ENCODE peak calls at places on chromosomes 13 and 19, in five cellular contexts. I is HepG2, B is HCT116, R is K562, N is HEK293T. T is an unnamed sample.

GRCh38 chr13:110759710-110760109 is 46.2 kb downstream of the ING1 start:
- DNase-seq in N (no peak), I (no peak), B (no peak), R (no peak), T (no peak)

GRCh38 chr19:33887891-33888290 is 91.2 kb downstream of the KCTD15 start:
- DNase-seq in B (no peak), N (no peak), R (no peak), I (no peak), T (no peak)

GRCh38 chr19:29836409-29836825 is 24.6 kb downstream of the CCNE1 start:
- DNase-seq in B (no peak), R (no peak), N (no peak), I (no peak), T (no peak)

GRCh38 chr13:106083620-106084350 is 451.7 kb downstream of the EFNB2 start:
- DNase-seq in N (no peak), B (peak), R (peak), I (peak), T (peak)

GRCh38 chr13:35789335-35790166 is 313.1 kb upstream of the MAB21L1 start:
- DNase-seq in B (peak), I (peak), N (peak), R (peak), T (no peak)

GRCh38 chr19:23404676-23405075 is 9.4 kb upstream of the ZNF91 start:
- DNase-seq in I (no peak), R (no peak), B (no peak), N (no peak), T (no peak)

GRCh38 chr13:42478531-42479156 is 95.3 kb upstream of the TNFSF11 start:
- DNase-seq in B (peak), N (peak), I (no peak), R (no peak), T (no peak)

GRCh38 chr13:102236341-102236740 is 165.5 kb downstream of the FGF14 start:
- DNase-seq in R (no peak), B (no peak), N (no peak), I (peak), T (no peak)

GRCh38 chr13:102680842-102681725 is 13.8 kb downstream of the METTL21C start:
- DNase-seq in N (no peak), R (no peak), B (no peak), I (no peak), T (no peak)

GRCh38 chr19:1767464-1767933 is 14.2 kb downstream of the ONECUT3 start:
- DNase-seq in I (no peak), N (peak), R (peak), B (no peak), T (peak)

GRCh38 chr19:14544977-14545715 is 15.8 kb downstream of the TECR start:
- DNase-seq in I (no peak), N (no peak), B (no peak), R (no peak), T (no peak)

GRCh38 chr19:54152878-54153524 is 6.5 kb downstream of the LENG1 start:
- DNase-seq in N (no peak), B (no peak), I (no peak), R (no peak), T (no peak)

GRCh38 chr19:16957151-16957662 is 68.4 kb downstream of the F2RL3 start:
- DNase-seq in R (no peak), B (no peak), N (no peak), I (no peak), T (no peak)

GRCh38 chr13:40660270-40660669 is 6.2 kb downstream of the FOXO1 start:
- DNase-seq in B (no peak), R (no peak), N (no peak), I (no peak), T (no peak)
- TF ChIP-seq SP1 in B (no peak), R (no peak), N (no peak), I (no peak), T (no peak)

GRCh38 chr19:51078104-51078503 is 4.6 kb downstream of the KLK14 start:
- DNase-seq in B (no peak), R (no peak), N (no peak), I (no peak), T (no peak)

GRCh38 chr19:51081476-51081875 is 1.2 kb downstream of the KLK14 start:
- DNase-seq in B (no peak), N (no peak), R (no peak), I (no peak), T (no peak)

GRCh38 chr19:51078731-51079130 is 4.0 kb downstream of the KLK14 start:
- DNase-seq in B (no peak), R (no peak), I (no peak), N (no peak), T (no peak)

GRCh38 chr19:51076602-51077213 is 6.0 kb downstream of the KLK14 start:
- DNase-seq in N (no peak), R (no peak), B (no peak), I (no peak), T (no peak)

DNA sequence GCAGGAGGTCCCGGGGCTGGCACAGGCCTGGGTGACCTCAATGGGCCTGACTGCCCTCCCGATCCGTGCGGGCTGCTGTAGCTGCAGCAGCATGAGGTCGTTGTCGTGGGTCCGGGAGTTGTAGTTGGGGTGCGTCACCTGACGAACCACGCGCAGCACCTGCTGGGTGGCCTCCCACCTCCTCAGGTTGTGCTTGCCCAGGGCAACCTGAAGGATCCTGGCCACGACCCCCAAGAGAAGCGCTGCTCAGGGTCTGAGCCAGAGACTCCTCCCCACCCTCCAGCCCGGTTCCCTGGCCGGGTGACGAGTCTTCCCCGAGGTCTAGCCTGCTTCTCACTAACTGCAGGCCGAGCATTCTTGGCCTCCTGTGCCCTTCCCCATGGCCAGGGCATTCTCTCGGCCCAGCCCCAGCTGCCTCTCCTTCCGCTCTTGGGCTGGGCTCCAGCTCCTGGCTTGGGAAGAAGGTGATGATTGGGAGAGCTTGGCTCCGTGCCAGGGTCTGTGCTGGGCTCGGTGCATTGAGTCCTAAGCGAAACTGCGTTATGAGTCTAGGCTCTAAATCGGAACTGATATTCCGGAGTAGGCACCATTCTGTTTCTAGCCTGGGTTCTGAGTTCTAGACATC is 3.1 kb downstream of the KLK14 start:
- DNase-seq in I (no peak), N (no peak), R (no peak), B (no peak), T (no peak)
- TF ChIP-seq SP1 in I (no peak), N (no peak), R (no peak), B (no peak), T (no peak)

DNA sequence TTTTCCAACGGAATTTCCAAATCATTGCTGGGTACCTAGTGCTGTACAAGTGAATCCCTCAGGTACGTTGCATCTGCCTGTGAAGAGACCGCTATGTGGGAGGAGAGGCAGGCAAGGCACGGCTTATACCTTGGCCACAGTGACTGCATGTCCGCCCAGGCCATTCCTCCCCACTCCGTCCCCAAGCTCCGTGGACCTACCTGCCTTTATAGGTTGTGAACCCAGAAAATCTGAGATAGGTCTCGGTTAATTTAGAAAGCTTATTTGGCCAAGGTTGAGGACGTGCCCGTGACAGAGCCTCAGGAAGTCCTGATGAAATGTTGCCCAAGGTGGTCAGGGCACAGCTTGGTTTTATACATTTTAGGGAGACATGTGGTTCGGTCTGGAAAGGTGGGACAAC is 218.5 kb upstream of the TSHZ3 start:
- DNase-seq in B (no peak), R (no peak), N (no peak), I (no peak), T (no peak)
- TF ChIP-seq SP1 in B (no peak), R (no peak), N (no peak), I (no peak), T (no peak)

GRCh38 chr13:26026211-26026610 is 25.6 kb downstream of the SHISA2 start:
- DNase-seq in B (no peak), I (no peak), R (no peak), N (no peak), T (no peak)

GRCh38 chr13:26025196-26025595 is 26.6 kb downstream of the SHISA2 start:
- DNase-seq in R (no peak), N (no peak), B (no peak), I (no peak), T (peak)

GRCh38 chr13:26025771-26026170 is 26.0 kb downstream of the SHISA2 start:
- DNase-seq in R (no peak), N (no peak), B (no peak), I (no peak), T (no peak)

GRCh38 chr13:26022538-26023292 is 29.1 kb downstream of the SHISA2 start:
- DNase-seq in R (no peak), B (no peak), I (no peak), N (peak), T (no peak)

GRCh38 chr13:26024558-26024957 is 27.3 kb downstream of the SHISA2 start:
- DNase-seq in I (no peak), N (no peak), B (no peak), R (no peak), T (no peak)
- TF ChIP-seq SP1 in I (no peak), N (no peak), B (no peak), R (no peak), T (no peak)

GRCh38 chr19:10431943-10432735 is 11.8 kb downstream of the PDE4A start:
- DNase-seq in I (no peak), R (peak), N (no peak), B (no peak), T (peak)
- TF ChIP-seq SP1 in I (no peak), R (no peak), N (no peak), B (no peak), T (peak)

DNA sequence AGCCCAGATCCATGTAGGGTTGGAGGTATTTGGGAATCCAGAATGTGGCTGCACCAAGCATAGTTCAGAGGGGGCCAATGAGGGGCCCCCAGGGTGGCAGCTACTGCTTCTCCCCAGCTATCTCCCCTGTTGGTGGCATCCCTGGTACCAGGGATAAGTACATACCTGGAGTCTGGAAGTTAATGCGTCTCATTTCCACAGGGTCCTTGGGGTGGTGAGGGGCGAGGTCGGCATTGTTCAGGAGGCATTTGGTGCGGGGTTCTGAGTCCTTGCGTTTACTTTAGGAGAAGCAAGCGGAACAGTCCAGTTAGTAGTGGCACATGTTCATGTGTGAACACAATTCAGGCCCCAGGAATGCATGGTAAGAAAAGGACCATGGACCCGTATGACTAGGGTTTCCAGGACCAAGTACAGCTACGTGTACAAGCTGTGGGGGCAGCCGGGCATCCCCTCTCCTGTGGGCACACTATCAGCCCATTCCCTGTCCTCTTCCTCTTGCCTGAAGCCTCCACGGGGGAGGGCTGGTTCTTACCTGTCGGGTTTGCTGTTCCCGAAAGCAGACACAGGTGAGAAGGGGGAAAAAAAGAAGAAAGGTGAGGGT is 122.3 kb downstream of the PTPRS start:
- DNase-seq in B (no peak), N (no peak), I (no peak), R (no peak), T (no peak)
- TF ChIP-seq SP1 in B (no peak), N (no peak), I (no peak), R (no peak), T (no peak)

DNA sequence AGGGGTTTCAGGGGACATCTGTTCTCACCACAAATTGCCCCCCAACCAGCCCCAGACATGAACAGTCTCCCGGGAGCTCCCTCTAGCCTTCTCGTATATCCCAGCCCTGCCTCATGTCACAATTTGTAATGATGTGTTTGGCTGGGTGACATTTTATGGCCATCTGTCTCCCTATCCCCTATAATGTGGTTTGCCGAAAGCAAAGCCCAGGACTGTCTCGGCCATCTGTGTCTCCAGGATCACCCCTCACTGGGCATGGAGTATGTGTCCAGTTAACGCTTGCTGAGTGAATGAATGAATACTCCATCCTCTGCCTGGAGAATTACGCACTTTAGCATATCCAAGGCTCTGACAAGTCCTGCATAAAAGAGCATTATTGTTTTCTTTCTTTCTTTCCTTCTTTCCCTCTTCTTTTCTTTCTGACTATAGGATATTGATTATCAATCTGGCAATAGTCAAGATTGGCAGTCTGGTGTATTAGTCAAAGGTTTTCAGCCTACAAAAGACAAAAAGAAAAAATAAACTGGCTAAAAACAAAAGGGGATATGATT is 15.1 kb downstream of the HPN start:
- DNase-seq in I (no peak), R (no peak), B (no peak), N (no peak), T (no peak)
- TF ChIP-seq SP1 in I (no peak), R (no peak), B (no peak), N (no peak), T (no peak)

GRCh38 chr19:18308051-18308947 is 14.6 kb downstream of the LSM4 start:
- DNase-seq in R (no peak), B (no peak), I (no peak), N (no peak), T (no peak)
- TF ChIP-seq SP1 in R (no peak), B (no peak), I (no peak), N (no peak), T (no peak)

GRCh38 chr19:30857388-30857787 is 485.2 kb downstream of the ZNF536 start:
- DNase-seq in B (no peak), N (no peak), I (no peak), R (no peak), T (peak)

GRCh38 chr19:30855475-30855874 is 483.3 kb downstream of the ZNF536 start:
- DNase-seq in I (no peak), R (no peak), N (no peak), B (no peak), T (no peak)

GRCh38 chr19:30856376-30856775 is 484.2 kb downstream of the ZNF536 start:
- DNase-seq in R (no peak), I (no peak), B (no peak), N (no peak), T (no peak)

GRCh38 chr19:30857966-30858490 is 485.8 kb downstream of the ZNF536 start:
- DNase-seq in R (no peak), I (no peak), N (no peak), B (no peak), T (no peak)

GRCh38 chr19:30856786-30857185 is 484.6 kb downstream of the ZNF536 start:
- DNase-seq in R (no peak), I (no peak), B (no peak), N (no peak), T (no peak)
- TF ChIP-seq SP1 in R (no peak), I (no peak), B (no peak), N (no peak), T (no peak)